ENCODE peak calls at places on chromosomes 7 and 10, in five cellular contexts. N is DMS53; V is mesothelial cell of epicardium; G is activated CD8-positive, alpha-beta memory T cell treated with anti-CD3 and anti-CD28 coated beads for 48 hours; K is HEK293T. M is an unnamed sample.

GRCh38 chr7:49486974-49487919 is 286.2 kb upstream of the VWC2 start:
- DNase-seq in N (no peak), V (no peak), G (no peak), K (no peak), M (no peak)

GRCh38 chr7:411677-412312 is 107.9 kb downstream of the PDGFA start:
- DNase-seq in N (no peak), V (no peak), G (no peak), K (no peak), M (no peak)

GRCh38 chr10:124249812-124250432 is 156.5 kb upstream of the CHST15 start:
- DNase-seq in N (peak), V (no peak), G (no peak), K (peak), M (peak)

GRCh38 chr10:27612615-27613014 is 108.5 kb downstream of the RAB18 start:
- DNase-seq in N (no peak), V (no peak), G (no peak), K (no peak), M (no peak)

GRCh38 chr10:16259726-16260125 is 177.1 kb upstream of the PTER start:
- DNase-seq in N (no peak), V (no peak), G (no peak), K (no peak), M (no peak)

GRCh38 chr7:334618-335357 is 44.8 kb downstream of the FOXL3 start:
- DNase-seq in N (no peak), V (no peak), G (no peak), K (no peak), M (no peak)

GRCh38 chr10:74071151-74071550 is 73.2 kb downstream of the VCL start:
- DNase-seq in N (no peak), V (no peak), G (no peak), K (no peak), M (no peak)

GRCh38 chr10:78869508-78870439 is 199.0 kb upstream of the ZMIZ1 start:
- DNase-seq in N (no peak), V (no peak), G (no peak), K (no peak), M (peak)

GRCh38 chr10:96377816-96378294 is 19.1 kb upstream of the OPALIN start:
- DNase-seq in N (no peak), V (no peak), G (no peak), K (no peak), M (no peak)

GRCh38 chr7:116511552-116512523 is 12.3 kb downstream of the CAV2 start:
- DNase-seq in N (peak), V (no peak), G (no peak), K (no peak), M (no peak)

GRCh38 chr10:21527634-21528451 is 2.4 kb upstream of the SKIDA1 start:
- DNase-seq in N (peak), V (no peak), G (no peak), K (no peak), M (no peak)

GRCh38 chr10:13421382-13421917 is 73.4 kb upstream of the SEPHS1 start:
- DNase-seq in N (no peak), V (no peak), G (no peak), K (no peak), M (no peak)

GRCh38 chr10:130243015-130243414 is 106.8 kb downstream of the GLRX3 start:
- DNase-seq in N (no peak), V (no peak), G (no peak), K (no peak), M (no peak)

GRCh38 chr10:60235001-60235400 is 154.7 kb downstream of the ANK3 start:
- DNase-seq in N (peak), V (no peak), G (no peak), K (no peak), M (no peak)

GRCh38 chr7:159166530-159166929 is 21.9 kb upstream of the VIPR2 start:
- DNase-seq in N (no peak), V (no peak), G (no peak), K (no peak), M (no peak)

GRCh38 chr7:32227746-32228145 is 157.5 kb upstream of the PDE1C start:
- DNase-seq in N (no peak), V (no peak), G (no peak), K (no peak), M (peak)

GRCh38 chr10:60394444-60394843 is 4.8 kb upstream of the ANK3 start:
- DNase-seq in N (peak), V (no peak), G (no peak), K (no peak), M (no peak)

GRCh38 chr7:142560166-142560565 is 189.1 kb upstream of the PRSS1 start:
- DNase-seq in N (no peak), V (no peak), G (no peak), K (no peak), M (no peak)

GRCh38 chr7:127938588-127938987 is 92.6 kb downstream of the LRRC4 start:
- DNase-seq in N (peak), V (no peak), G (no peak), K (no peak), M (no peak)

GRCh38 chr7:121083138-121083789 is 94.8 kb downstream of the CPED1 start:
- DNase-seq in N (peak), V (no peak), G (no peak), K (no peak), M (no peak)

GRCh38 chr10:7407368-7408002 is 3.3 kb downstream of the SFMBT2 start:
- DNase-seq in N (no peak), V (no peak), G (no peak), K (no peak), M (no peak)

GRCh38 chr10:116679351-116679750 is 58.6 kb downstream of the PNLIPRP2 start:
- DNase-seq in N (no peak), V (no peak), G (no peak), K (no peak), M (no peak)

GRCh38 chr10:5645375-5645774 is 21.0 kb downstream of the ASB13 start:
- DNase-seq in N (peak), V (no peak), G (no peak), K (no peak), M (no peak)

GRCh38 chr10:104622598-104623209 is 18.4 kb upstream of the SORCS3 start:
- DNase-seq in N (peak), V (no peak), G (no peak), K (peak), M (no peak)

M was measured in osteocyte.